ENCODE peak calls at places on chromosome 2, in ten cellular contexts. D, C, U, A, Q, F, B, M, R and E are unnamed samples.

GRCh38 chr2:187117483-187117882 is 268.5 kb upstream of the ZSWIM2 start:
- DNase-seq in F (no peak), B (peak), U (no peak), R (no peak), C (no peak), M (no peak), Q (peak), D (no peak), A (no peak), E (no peak)

GRCh38 chr2:201116959-201117734 is 1.2 kb downstream of the CFLAR start:
- DNase-seq in R (no peak), D (peak), A (peak), U (peak), F (peak), C (peak), B (peak), M (peak), Q (peak), E (peak)

GRCh38 chr2:7516447-7517121 is 599.4 kb downstream of the RNF144A start:
- DNase-seq in R (no peak), A (no peak), D (peak), C (no peak), B (no peak), Q (no peak), M (no peak), F (peak), U (no peak), E (peak)

GRCh38 chr2:98518106-98518505 is 73.4 kb downstream of the INPP4A start:
- DNase-seq in Q (no peak), U (no peak), D (no peak), A (no peak), M (peak), C (no peak), R (no peak), B (peak), F (no peak), E (no peak)

GRCh38 chr2:214247531-214247930 is 163.3 kb upstream of the VWC2L start:
- DNase-seq in D (no peak), B (no peak), A (no peak), R (no peak), Q (no peak), M (no peak), U (no peak), F (no peak), C (no peak), E (no peak)

GRCh38 chr2:54962935-54963334 is 87.3 kb downstream of the RTN4 start:
- DNase-seq in C (no peak), B (no peak), R (no peak), A (no peak), Q (no peak), D (no peak), U (no peak), M (no peak), F (no peak), E (no peak)

GRCh38 chr2:75130171-75130570 is 69.1 kb downstream of the TACR1 start:
- DNase-seq in B (peak), R (no peak), Q (no peak), F (no peak), M (no peak), C (peak), U (peak), D (no peak), A (no peak), E (no peak)

GRCh38 chr2:196170202-196170680 is 1.1 kb downstream of the STK17B start:
- DNase-seq in A (no peak), C (peak), B (no peak), M (no peak), Q (no peak), D (no peak), U (peak), F (peak), R (peak), E (no peak)

GRCh38 chr2:165238295-165238694 is 919 bp upstream of the SCN2A start:
- DNase-seq in A (no peak), R (peak), Q (no peak), D (no peak), C (peak), F (peak), B (no peak), M (no peak), U (no peak), E (peak)

GRCh38 chr2:50395510-50396300 is 636.2 kb downstream of the NRXN1 start:
- DNase-seq in B (no peak), C (no peak), M (no peak), R (no peak), A (no peak), U (no peak), Q (no peak), D (no peak), F (no peak), E (no peak)

GRCh38 chr2:37615808-37616673 is 55.4 kb downstream of the CDC42EP3 start:
- DNase-seq in A (no peak), F (no peak), C (no peak), R (no peak), B (no peak), M (peak), U (no peak), D (no peak), Q (no peak), E (no peak)

GRCh38 chr2:7857904-7858303 is 824.0 kb upstream of the ID2 start:
- DNase-seq in C (no peak), U (no peak), A (no peak), B (no peak), F (peak), R (no peak), Q (no peak), D (no peak), M (no peak), E (peak)

GRCh38 chr2:221390846-221391245 is 181.3 kb downstream of the EPHA4 start:
- DNase-seq in C (no peak), D (no peak), A (no peak), R (no peak), B (no peak), U (no peak), F (no peak), M (no peak), Q (no peak), E (no peak)

GRCh38 chr2:181678033-181678586 is 2.2 kb downstream of the NEUROD1 start:
- DNase-seq in A (peak), R (peak), M (no peak), B (peak), Q (peak), D (peak), U (peak), C (no peak), F (peak), E (peak)

GRCh38 chr2:3467654-3468053 is 51.7 kb downstream of the ADI1 start:
- DNase-seq in D (no peak), U (no peak), M (peak), A (no peak), R (no peak), B (no peak), F (no peak), Q (no peak), C (no peak), E (no peak)

GRCh38 chr2:11697103-11697871 is 27.3 kb upstream of the NTSR2 start:
- DNase-seq in M (peak), A (peak), U (peak), C (peak), R (peak), B (peak), D (no peak), Q (no peak), F (peak), E (peak)

GRCh38 chr2:112995346-112995920 is 9.8 kb upstream of the IL36A start:
- DNase-seq in F (no peak), D (no peak), A (no peak), C (no peak), R (no peak), B (no peak), M (no peak), Q (no peak), U (no peak), E (no peak)

GRCh38 chr2:71603311-71603794 is 150.0 kb downstream of the DYSF start:
- DNase-seq in B (no peak), R (peak), C (no peak), F (peak), U (peak), M (peak), A (peak), Q (no peak), D (no peak), E (no peak)

GRCh38 chr2:173076557-173077345 is 1.1 kb downstream of the MAP3K20 start:
- DNase-seq in R (peak), B (peak), Q (no peak), C (peak), M (peak), D (no peak), U (peak), A (peak), F (peak), E (no peak)

GRCh38 chr2:8934338-8934737 is 69.1 kb downstream of the MBOAT2 start:
- DNase-seq in C (no peak), Q (no peak), R (no peak), D (no peak), F (no peak), A (no peak), B (no peak), M (no peak), U (no peak), E (no peak)

GRCh38 chr2:231330311-231330710 is 65.2 kb upstream of the B3GNT7 start:
- DNase-seq in F (no peak), M (no peak), C (no peak), A (no peak), D (no peak), B (no peak), Q (no peak), U (no peak), R (no peak), E (no peak)

GRCh38 chr2:9138507-9139085 is 68.0 kb upstream of the ASAP2 start:
- DNase-seq in B (peak), M (no peak), R (peak), C (no peak), F (no peak), A (no peak), U (no peak), Q (no peak), D (no peak), E (no peak)

GRCh38 chr2:227848586-227848985 is 22.8 kb upstream of the DAW1 start:
- DNase-seq in M (no peak), C (no peak), D (no peak), B (no peak), Q (no peak), A (no peak), U (no peak), R (no peak), F (no peak), E (no peak)

GRCh38 chr2:144515694-144516416 is 4.1 kb downstream of the ZEB2 start:
- DNase-seq in F (peak), C (no peak), D (no peak), A (peak), U (peak), B (peak), M (peak), Q (no peak), R (peak), E (no peak)

GRCh38 chr2:9477914-9478313 is 3.6 kb downstream of the IAH1 start:
- DNase-seq in C (no peak), F (no peak), M (no peak), B (no peak), A (no peak), D (no peak), Q (no peak), U (no peak), R (no peak), E (no peak)

GRCh38 chr2:105570326-105570725 is 171.5 kb upstream of the FHL2 start:
- DNase-seq in B (no peak), C (no peak), R (no peak), A (no peak), U (no peak), D (no peak), Q (no peak), M (no peak), F (no peak), E (no peak)

GRCh38 chr2:163970058-163970806 is 234.4 kb upstream of the FIGN start:
- DNase-seq in Q (peak), B (no peak), U (no peak), R (no peak), C (no peak), F (no peak), M (no peak), D (no peak), A (peak), E (no peak)